ENCODE peak calls at places on chromosome X, in five cellular contexts. M, T, Y, R and B are unnamed samples.

GRCh38 chrX:103779156-103779555 is 2.5 kb downstream of the PLP1 start:
- DNase-seq in T (no peak), R (no peak), Y (peak; percentile 26), M (no peak), B (peak; percentile 55)

GRCh38 chrX:148871422-148872152 is 371.2 kb downstream of the AFF2 start:
- DNase-seq in R (no peak), M (peak; percentile 54), T (no peak), Y (no peak), B (no peak)

GRCh38 chrX:39242187-39242586 is 440.9 kb downstream of the MID1IP1 start:
- DNase-seq in M (no peak), Y (peak; percentile 44), T (no peak), R (peak; percentile 26), B (no peak)

GRCh38 chrX:153569475-153569874 is 29.5 kb downstream of the CCNQ start:
- DNase-seq in R (no peak), Y (no peak), M (no peak), T (no peak), B (no peak)

GRCh38 chrX:136780738-136781137 is at the start of gene ARHGEF6:
- DNase-seq in R (no peak), T (no peak), M (peak; percentile 27), Y (no peak), B (no peak)

GRCh38 chrX:51641421-51642021 is 22.8 kb upstream of the CENPVL3 start:
- DNase-seq in R (no peak), Y (peak; percentile 67), M (peak; percentile 30), T (no peak), B (no peak)

GRCh38 chrX:1592128-1592862 is 891 bp downstream of the AKAP17A start:
- DNase-seq in T (peak; percentile 89), M (peak; percentile 15), Y (no peak), R (no peak), B (peak; percentile 57)

GRCh38 chrX:21740329-21741274 is 17.3 kb downstream of the SMPX start:
- DNase-seq in R (peak; percentile 21), Y (peak; percentile 2), M (no peak), T (peak; percentile 86), B (no peak)

GRCh38 chrX:8084023-8084422 is 87.0 kb downstream of the VCX2 start:
- DNase-seq in R (no peak), M (no peak), Y (no peak), T (no peak), B (no peak)

GRCh38 chrX:49042581-49043219 is 457 bp downstream of the TFE3 start:
- DNase-seq in T (no peak), R (no peak), Y (no peak), M (no peak), B (no peak)

GRCh38 chrX:87661761-87662160 is 144.2 kb downstream of the KLHL4 start:
- DNase-seq in R (no peak), T (no peak), Y (no peak), M (no peak), B (no peak)

GRCh38 chrX:19361701-19362100 is 18.0 kb downstream of the PDHA1 start:
- DNase-seq in Y (no peak), T (no peak), R (no peak), M (no peak), B (no peak)
- H3K4me3 ChIP-seq in Y (no peak overlapping the region), T (no peak overlapping the region), R (no peak overlapping the region), M (no peak overlapping the region), B (no peak overlapping the region)

GRCh38 chrX:23902419-23902818 is 5.3 kb downstream of the APOO start:
- DNase-seq in R (no peak), M (no peak), T (no peak), Y (peak; percentile 69), B (no peak)

GRCh38 chrX:23901065-23901464 is 6.7 kb downstream of the APOO start:
- DNase-seq in Y (no peak), R (no peak), T (no peak), M (peak; percentile 77), B (no peak)

GRCh38 chrX:23901805-23902204 is 5.9 kb downstream of the APOO start:
- DNase-seq in R (peak; percentile 50), T (no peak), M (peak; percentile 64), Y (peak; percentile 88), B (no peak)

GRCh38 chrX:23898412-23898959 is 9.3 kb downstream of the APOO start:
- DNase-seq in R (no peak), Y (no peak), M (no peak), T (no peak), B (no peak)

DNA sequence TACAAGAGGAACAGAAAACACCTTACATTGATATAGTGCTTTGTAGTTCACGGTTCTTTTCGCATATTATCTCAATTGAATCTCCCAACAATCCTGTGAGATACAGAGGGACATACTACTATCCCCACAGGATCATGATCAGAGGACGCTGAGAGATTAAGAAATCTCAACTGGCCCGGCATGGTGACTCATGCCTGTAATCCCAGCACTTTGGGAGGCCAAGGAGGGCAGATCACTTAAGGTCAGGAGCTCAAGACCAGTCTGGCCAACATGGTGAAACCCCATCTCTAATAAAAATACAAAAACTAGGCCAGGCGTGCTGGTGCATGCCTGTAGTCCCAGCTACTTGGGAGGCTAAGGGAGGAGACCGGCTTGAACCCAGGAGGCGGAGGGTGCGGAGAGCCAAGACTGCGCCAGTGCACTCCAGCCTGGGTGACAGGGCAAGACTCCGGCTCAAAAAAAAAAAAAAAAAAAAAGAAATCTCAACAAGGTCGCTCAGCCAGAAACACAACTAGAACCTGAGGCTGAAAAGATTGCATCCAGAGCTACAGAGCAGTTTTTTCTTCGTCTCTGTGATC is 7.4 kb downstream of the APOO start:
- DNase-seq in T (no peak), R (no peak), M (no peak), Y (no peak), B (no peak)
- H3K4me3 ChIP-seq in T (no peak overlapping the region), R (no peak overlapping the region), M (no peak overlapping the region), Y (no peak overlapping the region), B (no peak overlapping the region)

GRCh38 chrX:94492541-94492940 is 818.5 kb downstream of the FAM133A start:
- DNase-seq in R (peak; percentile 76), M (no peak), Y (peak; percentile 74), T (no peak), B (no peak)
- H3K4me3 ChIP-seq in R (no peak overlapping the region), M (no peak overlapping the region), Y (peak overlapping the region; percentile 13), T (no peak overlapping the region), B (no peak overlapping the region)

DNA sequence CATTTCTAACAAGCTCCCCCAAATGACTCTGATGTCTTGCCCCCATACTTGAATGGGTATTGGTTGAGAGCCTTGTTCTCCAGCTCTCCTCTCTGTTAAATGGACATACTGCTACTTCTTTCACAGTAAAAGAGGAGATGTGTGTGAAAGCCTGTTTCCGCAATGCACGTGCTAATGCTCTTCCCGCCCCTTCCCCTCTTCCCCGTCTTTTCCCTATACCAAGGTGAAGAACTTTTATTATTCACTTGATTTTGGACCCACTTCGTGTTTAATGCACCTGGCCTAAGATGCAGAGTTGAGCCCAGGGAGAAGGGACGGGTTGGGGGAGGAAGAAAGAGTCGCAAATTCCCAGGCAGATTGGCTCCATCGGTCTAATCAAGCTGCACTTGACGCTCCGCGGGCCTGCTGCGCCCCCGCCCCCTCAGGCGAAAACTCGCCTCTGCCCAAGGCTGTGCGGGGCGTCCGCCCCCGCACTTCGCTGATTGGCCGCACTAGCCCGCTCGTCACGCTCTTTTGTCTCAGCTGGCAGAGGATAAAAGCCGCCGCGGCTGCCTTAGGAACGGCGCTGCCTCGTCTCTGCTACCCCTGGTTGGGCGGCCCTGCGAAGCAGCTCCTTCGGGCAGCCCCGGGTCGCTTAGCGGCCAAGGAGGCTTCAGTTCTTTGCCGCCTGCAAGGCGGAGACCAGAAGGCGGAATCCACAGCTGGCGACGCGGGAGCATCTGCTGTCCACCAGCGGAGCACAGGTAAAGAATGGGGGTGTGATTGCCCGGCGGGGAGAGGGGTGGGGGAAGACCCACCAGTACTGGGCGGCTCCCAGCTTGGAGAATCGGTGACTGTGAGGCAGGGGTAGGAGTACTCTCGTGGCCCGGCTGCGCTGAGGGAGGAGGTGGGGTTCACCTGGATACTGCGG is at the start of gene ZCCHC12:
- DNase-seq in M (peak; percentile 20), R (peak; percentile 25), T (no peak), Y (peak; percentile 91), B (no peak)
- H3K4me3 ChIP-seq in M (peak within 1 kb of the TSS; percentile 33), R (no peak within 1 kb of the TSS), T (no peak within 1 kb of the TSS), Y (peak within 1 kb of the TSS; percentile 44), B (peak within 1 kb of the TSS; percentile 7)

DNA sequence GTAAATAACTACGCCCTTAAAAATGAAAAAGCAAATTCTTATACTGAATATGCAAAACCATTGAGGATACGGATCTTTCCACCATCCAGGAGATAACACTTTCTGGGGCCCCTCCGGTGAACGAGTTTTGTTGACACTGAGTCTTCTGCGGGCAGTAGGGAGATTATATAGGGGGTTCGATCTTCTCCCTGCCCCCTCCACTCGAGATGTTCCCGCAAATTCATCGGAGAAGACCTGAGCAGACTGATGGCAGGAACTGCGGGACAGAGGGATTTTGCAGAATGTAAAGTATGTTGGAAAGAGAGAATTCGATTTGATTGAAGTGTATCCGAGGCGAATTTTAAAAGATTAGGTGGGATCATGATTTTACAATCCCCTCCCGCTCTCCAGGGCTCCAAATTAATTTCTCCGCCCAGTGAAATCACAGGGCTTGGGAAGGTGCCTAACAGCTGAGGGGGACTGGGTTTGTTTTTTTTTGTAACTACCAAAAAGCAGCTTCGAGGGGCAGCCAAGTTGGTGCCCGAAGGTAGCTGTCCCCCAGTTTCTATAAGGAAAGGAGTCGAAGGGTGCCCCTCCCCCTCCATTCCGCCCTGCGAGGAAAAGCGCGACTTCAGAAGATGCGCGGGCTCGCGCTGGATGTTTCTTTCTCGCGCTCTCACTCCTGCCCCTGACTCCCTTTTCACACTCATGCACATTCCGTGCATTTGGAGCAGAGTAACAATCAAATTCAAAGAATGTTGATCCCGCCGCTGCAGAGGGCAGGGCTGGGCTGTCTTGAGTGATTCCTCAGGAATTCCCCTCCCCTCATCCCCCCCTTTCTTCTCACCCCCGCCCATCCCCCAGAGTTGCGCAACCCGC is 1.2 kb downstream of the TMEM255A start:
- DNase-seq in M (no peak), T (no peak), Y (peak; percentile 67), R (no peak), B (no peak)
- H3K4me3 ChIP-seq in M (no peak overlapping the region), T (no peak overlapping the region), Y (peak overlapping the region; percentile 47), R (no peak overlapping the region), B (peak overlapping the region; percentile 4)

GRCh38 chrX:29661290-29661689 is 554.1 kb upstream of the MAGEB2 start:
- DNase-seq in Y (no peak), R (no peak), M (peak; percentile 24), T (no peak), B (no peak)

GRCh38 chrX:29659911-29660310 is 555.5 kb upstream of the MAGEB2 start:
- DNase-seq in M (no peak), R (no peak), T (no peak), Y (no peak), B (no peak)

GRCh38 chrX:29662101-29662500 is 553.3 kb upstream of the MAGEB2 start:
- DNase-seq in R (no peak), M (peak; percentile 57), Y (no peak), T (no peak), B (no peak)

GRCh38 chrX:29665532-29665931 is 549.8 kb upstream of the MAGEB2 start:
- DNase-seq in Y (no peak), R (no peak), T (no peak), M (no peak), B (no peak)

DNA sequence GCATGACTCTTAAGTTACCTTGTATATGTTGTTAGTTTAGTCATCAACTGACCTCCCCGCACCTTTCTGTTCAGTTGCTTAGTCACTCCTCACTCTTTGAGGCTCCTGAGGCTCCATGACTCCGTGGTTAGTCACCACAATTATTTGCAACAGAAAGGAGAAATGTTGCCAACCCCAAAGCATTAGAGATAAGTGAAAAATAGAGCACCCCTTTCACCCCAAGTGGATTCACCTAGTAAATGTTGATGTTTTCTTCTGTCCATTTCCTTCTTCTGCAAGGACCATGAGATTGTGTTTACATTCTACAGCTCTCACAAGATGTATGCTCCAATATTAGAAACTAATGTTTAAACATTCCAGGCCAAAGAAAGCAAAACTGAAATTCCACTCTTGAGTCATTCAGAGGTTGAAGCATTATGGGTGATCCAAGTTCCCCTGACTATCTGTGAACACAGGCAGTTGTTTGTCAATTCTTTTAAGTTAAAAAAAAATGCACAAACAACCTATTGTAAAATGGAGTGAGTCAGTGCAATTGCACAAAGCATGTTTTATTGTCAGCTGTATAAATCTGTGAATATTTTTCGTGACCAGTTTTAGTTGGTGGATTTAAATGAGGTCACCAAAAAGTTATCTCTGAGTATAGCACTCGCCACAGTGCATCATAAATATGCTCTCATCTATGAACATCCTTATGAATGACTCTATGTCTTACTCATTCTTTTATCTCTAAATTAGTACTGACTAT is 552.4 kb upstream of the MAGEB2 start:
- DNase-seq in M (peak; percentile 81), R (no peak), T (no peak), Y (no peak), B (no peak)
- H3K4me3 ChIP-seq in M (no peak overlapping the region), R (no peak overlapping the region), T (no peak overlapping the region), Y (no peak overlapping the region), B (no peak overlapping the region)